ENCODE peak calls at places on chromosomes 6 and 20, in five cellular contexts. E is HepG2, V is GM12878, A is K562, H is H1. L is an unnamed sample.

GRCh38 chr20:50467618-50468373 is 42.4 kb upstream of the PTPN1 start:
- DNase-seq in E (peak), V (no peak), A (peak), H (no peak), L (peak)

GRCh38 chr6:63307581-63308246 is 12.1 kb downstream of the LGSN start:
- DNase-seq in E (peak), V (peak), A (peak), H (no peak), L (no peak)

GRCh38 chr20:33165416-33166055 is 2.4 kb upstream of the BPIFA2 start:
- DNase-seq in E (no peak), V (no peak), A (no peak), H (peak), L (no peak)

GRCh38 chr6:36642913-36643817 is 35.3 kb upstream of the CDKN1A start:
- DNase-seq in E (peak), V (no peak), A (no peak), H (no peak), L (no peak)

GRCh38 chr6:130020106-130020851 is 1.9 kb downstream of the L3MBTL3 start:
- DNase-seq in E (no peak), V (no peak), A (peak), H (peak), L (no peak)

GRCh38 chr6:126204598-126204997 is 135.3 kb upstream of the CENPW start:
- DNase-seq in E (no peak), V (no peak), A (no peak), H (no peak), L (no peak)

GRCh38 chr6:140344149-140344913 is 969.9 kb upstream of the CITED2 start:
- DNase-seq in E (peak), V (no peak), A (no peak), H (no peak), L (no peak)

GRCh38 chr20:47358672-47359532 is 2.4 kb upstream of the ZMYND8 start:
- DNase-seq in E (peak), V (no peak), A (peak), H (no peak), L (peak)

GRCh38 chr6:138869343-138869742 is 73.5 kb downstream of the ECT2L start:
- DNase-seq in E (no peak), V (no peak), A (no peak), H (no peak), L (no peak)

DNA sequence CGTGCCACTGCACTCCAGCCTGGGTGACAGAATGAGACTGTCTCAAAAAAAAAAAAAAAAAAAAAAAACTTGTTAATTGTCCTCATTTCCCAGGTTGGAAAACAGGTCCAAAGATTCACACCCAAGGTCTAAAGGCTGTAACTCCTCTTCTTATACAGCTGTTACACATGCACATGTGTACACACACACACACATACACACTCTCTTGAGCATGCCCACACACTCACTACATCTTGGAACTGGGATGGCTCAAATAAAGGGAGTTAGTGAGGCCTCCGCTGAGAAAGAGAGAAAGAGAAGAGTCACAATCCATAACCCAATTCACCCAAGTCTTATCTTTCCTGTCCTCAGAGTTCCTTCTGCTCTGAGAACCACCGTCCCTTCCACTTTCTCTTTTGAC is 3.0 kb upstream of the HLA-DMB start:
- DNase-seq in E (no peak), V (no peak), A (no peak), H (no peak), L (no peak)
- TF ChIP-seq ATF2 in E (no peak), V (no peak), A (no peak), H (no peak), L (no peak)

GRCh38 chr20:61797200-61797599 is 268.5 kb downstream of the TAF4 start:
- DNase-seq in E (no peak), V (no peak), A (no peak), H (no peak), L (peak)
- TF ChIP-seq ATF2 in E (no peak), V (no peak), A (no peak), H (no peak), L (no peak)

DNA sequence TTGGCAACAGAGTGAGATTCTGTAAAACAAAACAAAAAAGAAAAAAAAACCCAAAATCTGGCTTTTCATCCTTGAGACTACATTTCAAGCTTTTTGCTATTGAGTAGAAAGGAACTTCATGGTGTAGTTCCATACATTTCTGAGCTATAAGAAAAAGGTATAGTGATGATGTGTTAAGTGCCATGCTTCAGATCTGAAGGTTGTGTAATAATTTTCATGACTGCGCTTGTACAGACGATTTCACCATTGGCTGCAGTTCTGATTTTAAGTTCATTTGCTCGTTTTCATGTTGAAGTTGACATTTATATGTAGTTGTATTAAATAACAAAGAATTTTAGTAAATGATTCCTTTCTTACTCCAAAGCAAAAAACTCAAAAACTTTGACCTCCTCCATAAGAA is 247.6 kb downstream of the ARID1B start:
- DNase-seq in E (no peak), V (no peak), A (no peak), H (no peak), L (no peak)
- TF ChIP-seq ATF2 in E (no peak), V (no peak), A (no peak), H (no peak), L (no peak)

DNA sequence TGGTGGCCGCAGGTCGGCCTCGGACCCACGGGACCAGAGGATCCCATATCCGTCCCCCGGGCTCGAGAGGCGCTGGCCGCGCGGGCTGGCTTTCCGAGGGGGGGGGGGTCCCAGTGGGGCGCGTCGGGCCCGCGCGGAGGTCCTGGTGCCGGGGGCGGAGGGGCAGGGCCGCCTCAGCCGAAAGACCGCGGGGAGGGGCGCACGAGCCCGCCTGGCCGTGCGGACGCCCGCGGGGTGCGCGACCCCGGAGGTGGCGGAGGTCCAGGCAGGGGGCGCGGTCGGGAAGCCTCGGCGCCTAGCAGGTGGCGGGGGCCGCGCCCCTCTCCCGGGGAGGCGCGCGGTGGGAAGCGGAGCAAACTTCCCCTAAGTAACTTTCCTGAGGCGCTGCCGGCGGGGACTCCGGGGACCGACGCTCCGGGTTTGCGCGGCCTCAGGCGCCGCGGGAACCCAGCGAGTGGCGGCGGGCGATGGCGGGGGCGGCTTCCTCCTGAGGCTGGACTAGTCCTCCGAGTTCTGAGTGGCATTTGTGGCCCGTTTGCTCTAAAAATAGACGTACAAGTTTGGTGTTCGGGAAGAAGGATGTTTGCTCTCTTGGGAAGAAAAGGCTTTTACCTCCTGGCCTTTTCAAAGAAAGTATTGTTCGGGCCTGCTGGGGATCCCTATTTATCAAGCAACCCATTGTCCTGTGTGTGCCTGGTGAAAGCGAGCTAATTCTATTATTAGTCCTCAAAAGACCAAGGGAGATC is 26.4 kb upstream of the BTBD3 start:
- DNase-seq in E (peak), V (no peak), A (peak), H (peak), L (peak)
- TF ChIP-seq ATF2 in E (no peak), V (no peak), A (no peak), H (no peak), L (no peak)

GRCh38 chr20:34794006-34794585 is 31.4 kb downstream of the NCOA6 start:
- DNase-seq in E (no peak), V (no peak), A (no peak), H (no peak), L (no peak)
- TF ChIP-seq ATF2 in E (no peak), V (no peak), A (no peak), H (no peak), L (no peak)

L was measured in WTC11.